ENCODE peak calls at places on chromosomes 6 and 20, in eight cellular contexts. Y is NCI-H460; Z is left cardiac atrium; K is adrenal gland; Q is activated T-cell treated with anti-CD3 and anti-CD28 coated beads for 1 hour; R is stomach; V is ureter; C is CD4-positive, alpha-beta T cell. W is an unnamed sample.

GRCh38 chr20:63703471-63703975 is 4.3 kb downstream of the ARFRP1 start:
- DNase-seq in Q (no peak), R (no peak), C (no peak), V (no peak), Y (no peak), Z (no peak), K (peak), W (no peak)

GRCh38 chr20:14488756-14489479 is 151.5 kb upstream of the FLRT3 start:
- DNase-seq in V (no peak), R (no peak), K (no peak), Y (no peak), C (no peak), Q (no peak), Z (no peak), W (no peak)

GRCh38 chr6:152124432-152125074 is 317.1 kb downstream of the ESR1 start:
- DNase-seq in Z (no peak), V (no peak), C (no peak), Q (no peak), Y (peak), R (no peak), K (no peak), W (peak)

GRCh38 chr6:40914005-40914404 is 125.0 kb downstream of the UNC5CL start:
- DNase-seq in V (no peak), C (no peak), R (no peak), Z (no peak), K (no peak), Y (no peak), Q (no peak), W (no peak)

GRCh38 chr6:88561974-88562736 is 396.0 kb upstream of the CNR1 start:
- DNase-seq in Y (no peak), K (no peak), R (no peak), C (no peak), V (no peak), Q (no peak), Z (no peak), W (no peak)

GRCh38 chr6:71551798-71552197 is 263.2 kb downstream of the OGFRL1 start:
- DNase-seq in V (no peak), Y (no peak), Z (no peak), K (no peak), Q (no peak), C (no peak), R (no peak), W (no peak)

GRCh38 chr20:24584538-24585356 is 115.3 kb downstream of the SYNDIG1 start:
- DNase-seq in V (peak), Q (no peak), C (no peak), Z (no peak), K (no peak), R (no peak), Y (no peak), W (no peak)

GRCh38 chr6:152952866-152953509 is 29.9 kb downstream of the FBXO5 start:
- DNase-seq in Q (no peak), K (no peak), C (no peak), Y (peak), R (no peak), Z (no peak), V (no peak), W (peak)

GRCh38 chr6:39251406-39251805 is 22.1 kb upstream of the KCNK5 start:
- DNase-seq in V (no peak), K (no peak), C (no peak), Q (no peak), R (no peak), Y (no peak), Z (no peak), W (no peak)

GRCh38 chr6:130848945-130849344 is 21.7 kb downstream of the SMLR1 start:
- DNase-seq in Z (no peak), C (no peak), R (no peak), Y (no peak), Q (no peak), K (no peak), V (no peak), W (no peak)

GRCh38 chr6:137923866-137924616 is 57.0 kb downstream of the TNFAIP3 start:
- DNase-seq in V (no peak), Y (no peak), K (no peak), Q (no peak), C (no peak), Z (no peak), R (no peak), W (no peak)

GRCh38 chr6:104953410-104953953 is 3.4 kb upstream of the LIN28B start:
- DNase-seq in C (no peak), Q (no peak), R (no peak), Y (no peak), K (no peak), V (no peak), Z (no peak), W (no peak)

GRCh38 chr6:104630522-104630921 is 229.2 kb downstream of the HACE1 start:
- DNase-seq in Y (no peak), Q (no peak), R (no peak), K (no peak), C (no peak), V (no peak), Z (no peak), W (no peak)

GRCh38 chr6:26598267-26598666 is 1.5 kb downstream of the ABT1 start:
- DNase-seq in C (no peak), K (peak), R (no peak), Y (no peak), Z (no peak), Q (no peak), V (no peak), W (no peak)

GRCh38 chr6:23243858-23244257 is 674.5 kb downstream of the HDGFL1 start:
- DNase-seq in Z (no peak), K (no peak), Y (no peak), R (no peak), C (no peak), V (no peak), Q (no peak), W (no peak)

GRCh38 chr6:83096791-83097190 is 29.3 kb downstream of the DOP1A start:
- DNase-seq in R (no peak), K (no peak), Z (no peak), Q (no peak), Y (no peak), C (no peak), V (no peak), W (no peak)

GRCh38 chr20:57535297-57535696 is 10.4 kb upstream of the CTCFL start:
- DNase-seq in K (no peak), V (no peak), Y (no peak), Q (no peak), R (no peak), C (no peak), Z (no peak), W (no peak)

W was measured in lung microvascular endothelial cell.